ENCODE peak calls at places on chromosomes 4 and X, in seven cellular contexts. K is HFFc6, W is breast epithelium, A is adrenal gland, N is heart right ventricle, E is OCI-M1, R is nephron progenitor cell. X is an unnamed sample.

GRCh38 chrX:56932653-56933339 is 62.5 kb downstream of the SPIN3 start:
- DNase-seq in N (no peak), R (no peak), K (no peak), A (no peak), E (no peak), W (no peak), X (no peak)

GRCh38 chr4:73998040-73999011 is at the start of gene CXCL5:
- DNase-seq in W (no peak), R (peak; percentile 63), N (peak; percentile 26), A (no peak), E (no peak), K (peak; percentile 15), X (no peak)

GRCh38 chr4:8451440-8452182 is 11.0 kb downstream of the TRMT44 start:
- DNase-seq in K (no peak), E (peak; percentile 81), R (no peak), A (no peak), N (no peak), W (peak; percentile 65), X (no peak)

GRCh38 chrX:118717703-118718391 is 9.6 kb upstream of the IL13RA1 start:
- DNase-seq in W (no peak), N (no peak), E (no peak), R (no peak), A (no peak), K (no peak), X (no peak)

GRCh38 chrX:69045616-69046345 is 119.5 kb downstream of the PJA1 start:
- DNase-seq in W (no peak), K (no peak), A (no peak), E (no peak), R (no peak), N (no peak), X (no peak)

GRCh38 chrX:16970977-16971376 is 24.5 kb downstream of the REPS2 start:
- DNase-seq in R (no peak), A (no peak), E (peak; percentile 29), K (no peak), N (no peak), W (no peak), X (no peak)

GRCh38 chr4:61201562-61202099 is 1.5 kb downstream of the ADGRL3 start:
- DNase-seq in A (no peak), W (no peak), E (no peak), K (no peak), R (peak; percentile 53), N (no peak), X (no peak)

GRCh38 chr4:105145059-105145912 is 1.4 kb upstream of the TET2 start:
- DNase-seq in R (no peak), N (no peak), A (no peak), W (no peak), K (no peak), E (peak; percentile 23), X (no peak)

GRCh38 chr4:95537181-95537580 is 11.6 kb downstream of the UNC5C start:
- DNase-seq in E (no peak), A (no peak), N (no peak), W (no peak), R (peak; percentile 6), K (no peak), X (no peak)

X was measured in stimulated activated effector memory CD8-positive, alpha-beta T cell treated with anti-CD3 and anti-CD28 coated beads, Interleukin-12 subunit alpha, Interleukin-12 subunit beta, amount 100 ng/mL, for 72 hours.